ENCODE peak calls at places on chromosomes 5 and 9, in nine cellular contexts. R is stimulated activated CD4-positive, alpha-beta T cell treated with anti-CD3 and anti-CD28 coated beads, Interleukin-1b, Interleukin-23, amount 100 ng/mL, for 48 hours; U is activated T-cell treated with anti-CD3 and anti-CD28 coated beads for 1 hour; H is EL; P is HuH-7; C is H4; Z is IMR-90; O is COR-L47; K is activated CD8-positive, alpha-beta memory T cell treated with anti-CD3 and anti-CD28 coated beads for 24 hours. Y is an unnamed sample.

GRCh38 chr5:149857499-149857898 is 87.1 kb downstream of the PDE6A start:
- DNase-seq in R (no peak), U (no peak), H (peak; percentile 31), P (no peak), C (peak; percentile 74), Z (no peak), O (peak; percentile 86), K (no peak), Y (peak; percentile 49)

GRCh38 chr9:127540664-127541041 is 71.4 kb upstream of the STXBP1 start:
- DNase-seq in R (no peak), U (no peak), H (no peak), P (no peak), C (no peak), Z (no peak), O (no peak), K (no peak), Y (no peak)

GRCh38 chr5:163696270-163696887 is 191.0 kb downstream of the MAT2B start:
- DNase-seq in R (no peak), U (no peak), H (peak; percentile 78), P (peak; percentile 16), C (peak; percentile 75), Z (peak; percentile 89), O (peak; percentile 20), K (no peak), Y (peak; percentile 76)

GRCh38 chr9:119453980-119454379 is 84.7 kb upstream of the BRINP1 start:
- DNase-seq in R (no peak), U (no peak), H (no peak), P (no peak), C (no peak), Z (no peak), O (no peak), K (no peak), Y (no peak)

GRCh38 chr5:147483197-147483790 is 26.6 kb downstream of the DPYSL3 start:
- DNase-seq in R (no peak), U (no peak), H (no peak), P (no peak), C (no peak), Z (peak; percentile 48), O (peak; percentile 87), K (no peak), Y (no peak)

GRCh38 chr5:126182901-126183695 is 240.1 kb upstream of the GRAMD2B start:
- DNase-seq in R (no peak), U (no peak), H (no peak), P (no peak), C (no peak), Z (no peak), O (no peak), K (no peak), Y (no peak)

GRCh38 chr5:158805195-158805594 is 294.5 kb downstream of the EBF1 start:
- DNase-seq in R (no peak), U (no peak), H (no peak), P (no peak), C (no peak), Z (no peak), O (no peak), K (no peak), Y (no peak)

GRCh38 chr9:108047264-108047663 is 557.7 kb upstream of the KLF4 start:
- DNase-seq in R (no peak), U (no peak), H (no peak), P (no peak), C (no peak), Z (peak; percentile 39), O (no peak), K (no peak), Y (no peak)

GRCh38 chr9:98899399-98900056 is 44.2 kb upstream of the COL15A1 start:
- DNase-seq in R (no peak), U (no peak), H (peak; percentile 82), P (no peak), C (peak; percentile 74), Z (peak; percentile 91), O (peak; percentile 22), K (peak; percentile 37), Y (peak; percentile 69)

Y was measured in hepatocyte.